ENCODE peak calls at places on chromosomes 16 and 17, in nine cellular contexts. W, J, O, P, U, Q, L, R and E are unnamed samples. For H3K36me3, the result is how much of the 10 kb centered on the place peaks cover.

GRCh38 chr16:47371615-47372014 is 89.2 kb downstream of the ITFG1 start:
- DNase-seq in W (no peak), J (no peak), O (no peak), P (no peak), U (no peak), Q (no peak), L (no peak), R (no peak), E (no peak)

GRCh38 chr17:17401271-17401781 is 75.5 kb upstream of the MED9 start:
- DNase-seq in W (no peak), J (no peak), O (no peak), P (no peak), U (no peak), Q (no peak), L (no peak), R (no peak), E (no peak)

GRCh38 chr16:984736-985135 is 3.2 kb downstream of the SOX8 start:
- DNase-seq in W (no peak), J (no peak), O (no peak), P (no peak), U (no peak), Q (no peak), L (no peak), R (no peak), E (no peak)

GRCh38 chr16:50193594-50193993 is 40.5 kb downstream of the TENT4B start:
- DNase-seq in W (no peak), J (no peak), O (no peak), P (no peak), U (no peak), Q (peak), L (no peak), R (no peak), E (no peak)

GRCh38 chr17:6496116-6496481 is 51.8 kb downstream of the PIMREG start:
- DNase-seq in W (no peak), J (no peak), O (no peak), P (no peak), U (no peak), Q (no peak), L (peak), R (no peak), E (peak)

GRCh38 chr16:27724491-27724878 is 174.5 kb downstream of the KATNIP start:
- DNase-seq in W (no peak), J (no peak), O (no peak), P (peak), U (no peak), Q (no peak), L (no peak), R (no peak), E (no peak)

GRCh38 chr16:54287018-54287757 is 601 bp upstream of the IRX3 start:
- DNase-seq in W (no peak), J (peak), O (no peak), P (peak), U (no peak), Q (no peak), L (peak), R (no peak), E (no peak)

GRCh38 chr16:50841081-50841886 is 99.4 kb downstream of the CYLD start:
- DNase-seq in W (no peak), J (no peak), O (no peak), P (no peak), U (no peak), Q (no peak), L (no peak), R (peak), E (no peak)

GRCh38 chr17:78000351-78000750 is 41.8 kb downstream of the TNRC6C start:
- DNase-seq in W (no peak), J (no peak), O (no peak), P (no peak), U (no peak), Q (peak), L (no peak), R (no peak), E (no peak)

GRCh38 chr17:49817993-49818392 is 29.5 kb downstream of the KAT7 start:
- DNase-seq in W (no peak), J (no peak), O (no peak), P (no peak), U (no peak), Q (no peak), L (no peak), R (peak), E (no peak)

GRCh38 chr17:41131979-41132378 is 8.0 kb upstream of the KRTAP4-12 start:
- DNase-seq in W (no peak), J (no peak), O (no peak), P (no peak), U (no peak), Q (peak), L (no peak), R (no peak), E (no peak)

GRCh38 chr17:50363217-50364060 is 9.5 kb downstream of the MRPL27 start:
- DNase-seq in W (no peak), J (no peak), O (no peak), P (no peak), U (no peak), Q (peak), L (no peak), R (no peak), E (no peak)

GRCh38 chr16:72428611-72429376 is 256.8 kb upstream of the PMFBP1 start:
- DNase-seq in W (no peak), J (no peak), O (no peak), P (no peak), U (no peak), Q (no peak), L (no peak), R (no peak), E (no peak)
- H3K4me3 ChIP-seq in W (no peak), J (no peak), O (no peak), P (no peak), U (no peak), Q (no peak), L (no peak), R (no peak), E (no peak)

GRCh38 chr16:2236362-2237075 is at the start of gene DNASE1L2:
- DNase-seq in W (no peak), J (peak), O (no peak), P (no peak), U (no peak), Q (no peak), L (no peak), R (no peak), E (peak)

GRCh38 chr16:2238396-2239230 is 2.4 kb downstream of the DNASE1L2 start:
- DNase-seq in W (no peak), J (no peak), O (no peak), P (no peak), U (no peak), Q (no peak), L (no peak), R (no peak), E (no peak)

GRCh38 chr16:2237552-2238395 is 1.5 kb downstream of the DNASE1L2 start:
- DNase-seq in W (no peak), J (no peak), O (no peak), P (no peak), U (no peak), Q (no peak), L (no peak), R (no peak), E (no peak)

GRCh38 chr16:2235695-2236361 is 416 bp upstream of the DNASE1L2 start:
- DNase-seq in W (no peak), J (no peak), O (no peak), P (no peak), U (no peak), Q (no peak), L (no peak), R (no peak), E (peak)

DNA sequence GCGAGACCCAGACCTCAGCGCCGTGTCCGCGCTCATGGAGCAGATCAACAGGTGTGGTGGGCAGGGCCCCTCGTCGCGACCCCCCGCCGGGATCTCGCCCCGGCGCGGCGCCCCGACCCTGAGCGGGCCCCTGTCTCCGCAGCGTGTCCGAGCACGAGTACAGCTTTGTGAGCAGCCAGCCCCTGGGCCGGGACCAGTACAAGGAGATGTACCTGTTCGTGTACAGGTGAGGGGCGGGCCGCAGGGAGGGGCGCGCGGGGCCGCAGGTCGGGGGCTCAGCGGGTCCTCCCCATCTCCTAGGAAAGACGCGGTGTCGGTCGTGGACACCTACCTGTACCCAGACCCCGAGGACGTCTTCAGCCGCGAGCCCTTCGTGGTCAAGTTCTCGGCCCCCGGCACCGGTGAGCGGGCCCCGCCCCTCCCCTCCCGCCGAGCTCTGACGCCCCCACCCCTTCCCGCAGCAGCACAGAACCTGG is 870 bp downstream of the DNASE1L2 start:
- DNase-seq in W (no peak), J (no peak), O (no peak), P (no peak), U (no peak), Q (no peak), L (no peak), R (no peak), E (no peak)
- H3K36me3 ChIP-seq in W (half or more), J (under half), O (under half), P (half or more), U (under half), Q (under half), L (under half), R (under half), E (under half)

DNA sequence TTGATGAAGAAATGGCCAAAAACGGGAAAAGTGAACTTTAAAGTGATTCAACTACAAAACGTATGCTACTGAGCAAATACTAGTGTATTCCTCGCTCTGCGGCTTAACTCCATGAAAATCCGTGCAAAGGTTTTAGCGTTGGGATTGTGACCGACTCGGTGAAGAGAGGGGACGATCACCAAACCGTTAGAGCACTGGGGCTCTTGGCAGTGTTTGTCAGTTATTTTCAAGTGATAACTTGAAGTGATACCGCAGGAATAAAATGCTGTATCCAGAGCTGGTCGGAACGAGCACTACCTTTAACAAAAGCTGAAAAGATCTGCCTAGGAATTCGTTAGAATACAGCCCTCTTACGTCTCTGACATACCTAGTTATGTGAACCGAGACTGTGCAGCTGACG is 773 bp upstream of the PPM1D start:
- DNase-seq in W (no peak), J (no peak), O (no peak), P (no peak), U (no peak), Q (no peak), L (no peak), R (no peak), E (no peak)
- H3K27ac ChIP-seq in W (peak), J (peak), O (peak), P (peak), U (peak), Q (peak), L (peak), R (peak), E (peak)

DNA sequence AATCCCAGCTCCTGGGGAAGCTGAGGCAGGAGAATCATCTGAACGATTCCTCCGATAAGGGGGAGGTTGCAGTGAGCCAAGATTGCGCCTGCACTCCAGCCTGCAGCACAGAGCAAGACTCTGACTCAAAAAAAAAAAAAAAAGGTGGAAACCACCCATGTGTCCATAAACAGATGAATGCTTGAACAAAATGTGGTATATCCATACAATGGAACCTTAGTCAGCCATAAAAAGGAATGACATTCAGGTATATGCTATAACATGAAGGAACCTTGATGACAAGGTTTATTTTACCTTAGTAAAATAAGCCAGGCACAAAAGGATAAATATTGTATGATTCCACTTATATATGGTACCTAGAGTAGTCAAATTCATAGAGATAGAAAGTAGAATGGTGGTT is 2.9 kb upstream of the MEIOC start:
- DNase-seq in W (no peak), J (no peak), O (no peak), P (no peak), U (no peak), Q (no peak), L (no peak), R (no peak), E (no peak)
- H3K4me3 ChIP-seq in W (no peak), J (no peak), O (no peak), P (no peak), U (no peak), Q (no peak), L (no peak), R (no peak), E (no peak)

GRCh38 chr16:88800277-88800592 is 3.4 kb upstream of the CDT1 start:
- DNase-seq in W (no peak), J (no peak), O (no peak), P (no peak), U (no peak), Q (no peak), L (no peak), R (no peak), E (no peak)

GRCh38 chr16:88798073-88798472 is 5.5 kb upstream of the CDT1 start:
- DNase-seq in W (no peak), J (no peak), O (no peak), P (no peak), U (no peak), Q (no peak), L (no peak), R (no peak), E (no peak)

GRCh38 chr16:88798772-88799455 is 4.7 kb upstream of the CDT1 start:
- DNase-seq in W (no peak), J (no peak), O (no peak), P (no peak), U (no peak), Q (no peak), L (no peak), R (no peak), E (no peak)

GRCh38 chr16:88796278-88796677 is 7.3 kb upstream of the CDT1 start:
- DNase-seq in W (no peak), J (no peak), O (no peak), P (no peak), U (no peak), Q (no peak), L (no peak), R (no peak), E (no peak)

GRCh38 chr16:88799569-88800276 is 3.9 kb upstream of the CDT1 start:
- DNase-seq in W (no peak), J (no peak), O (no peak), P (no peak), U (no peak), Q (no peak), L (no peak), R (no peak), E (no peak)
- H3K36me3 ChIP-seq in W (under half), J (under half), O (under half), P (under half), U (under half), Q (under half), L (under half), R (under half), E (under half)

GRCh38 chr17:8492121-8492520 is 56.4 kb downstream of the NDEL1 start:
- DNase-seq in W (no peak), J (peak), O (no peak), P (no peak), U (no peak), Q (no peak), L (no peak), R (no peak), E (no peak)

GRCh38 chr17:8488931-8489330 is 53.2 kb downstream of the NDEL1 start:
- DNase-seq in W (no peak), J (peak), O (peak), P (peak), U (no peak), Q (peak), L (no peak), R (no peak), E (no peak)

GRCh38 chr17:8489841-8490240 is 54.2 kb downstream of the NDEL1 start:
- DNase-seq in W (no peak), J (no peak), O (no peak), P (no peak), U (no peak), Q (peak), L (no peak), R (no peak), E (no peak)

GRCh38 chr17:8488491-8488890 is 52.8 kb downstream of the NDEL1 start:
- DNase-seq in W (no peak), J (peak), O (no peak), P (no peak), U (no peak), Q (no peak), L (no peak), R (no peak), E (no peak)

GRCh38 chr17:8490256-8491023 is 54.8 kb downstream of the NDEL1 start:
- DNase-seq in W (no peak), J (peak), O (no peak), P (no peak), U (no peak), Q (no peak), L (no peak), R (no peak), E (no peak)
- H3K27ac ChIP-seq in W (no peak), J (peak), O (peak), P (no peak), U (no peak), Q (no peak), L (no peak), R (no peak), E (no peak)

GRCh38 chr17:32141690-32142037 is 638 bp upstream of the RHOT1 start:
- DNase-seq in W (no peak), J (no peak), O (no peak), P (no peak), U (no peak), Q (no peak), L (no peak), R (no peak), E (no peak)
- H3K4me3 ChIP-seq in W (peak), J (peak), O (peak), P (peak), U (peak), Q (peak), L (peak), R (peak), E (peak)

DNA sequence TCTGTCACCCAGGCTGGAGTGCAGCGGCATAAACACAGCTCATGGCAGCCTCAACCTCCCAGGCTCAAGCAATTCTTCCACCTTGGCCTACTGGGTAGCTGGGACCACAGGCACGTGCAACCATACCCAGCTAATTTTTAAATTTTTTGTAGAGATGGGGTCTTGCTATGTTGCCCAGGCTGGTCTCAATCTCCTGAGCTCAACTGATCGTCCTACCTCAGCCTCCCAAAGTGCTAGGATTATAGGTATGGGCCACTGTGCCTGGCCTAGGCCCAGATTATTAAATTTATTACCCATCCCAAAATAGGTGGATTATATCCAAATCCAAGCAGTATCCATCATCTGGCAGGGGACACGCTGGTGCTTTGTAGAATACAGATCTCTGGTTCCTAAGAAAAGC is 53.8 kb downstream of the METTL16 start:
- DNase-seq in W (no peak), J (no peak), O (no peak), P (no peak), U (no peak), Q (no peak), L (no peak), R (no peak), E (no peak)
- H3K36me3 ChIP-seq in W (half or more), J (under half), O (under half), P (half or more), U (under half), Q (under half), L (half or more), R (under half), E (half or more)

GRCh38 chr16:67880584-67880983 is 4.1 kb upstream of the NRN1L start:
- DNase-seq in W (no peak), J (no peak), O (no peak), P (no peak), U (no peak), Q (no peak), L (no peak), R (no peak), E (no peak)
- H3K27ac ChIP-seq in W (no peak), J (no peak), O (no peak), P (peak), U (no peak), Q (no peak), L (no peak), R (no peak), E (no peak)